ENCODE peak calls at places on chromosome 13, in nine cellular contexts. X is HCT116, L is A549, W is ovary, S is body of pancreas, U is lower leg skin, P is adrenal gland, R is heart left ventricle, B is uterus. A is an unnamed sample.

GRCh38 chr13:112983428-112984196 is 14.6 kb downstream of the MCF2L start:
- DNase-seq in X (no peak), L (no peak), W (no peak), S (peak; percentile 31), U (no peak), P (peak; percentile 55), R (peak; percentile 84), B (no peak), A (no peak)

GRCh38 chr13:26888632-26889031 is 128.0 kb upstream of the GPR12 start:
- DNase-seq in X (no peak), L (no peak), W (no peak), S (no peak), U (no peak), P (no peak), R (no peak), B (no peak), A (no peak)

GRCh38 chr13:71240906-71241305 is 626.1 kb downstream of the DACH1 start:
- DNase-seq in X (no peak), L (no peak), W (no peak), S (no peak), U (no peak), P (no peak), R (no peak), B (no peak), A (no peak)

GRCh38 chr13:55577082-55577846 is 1563.5 kb upstream of the PRR20A start:
- DNase-seq in X (no peak), L (no peak), W (no peak), S (no peak), U (no peak), P (no peak), R (no peak), B (no peak), A (no peak)

GRCh38 chr13:76965759-76966421 is 17.6 kb downstream of the ACOD1 start:
- DNase-seq in X (no peak), L (no peak), W (peak; percentile 82), S (peak; percentile 36), U (no peak), P (peak; percentile 68), R (peak; percentile 47), B (peak; percentile 26), A (no peak)

GRCh38 chr13:70189981-70190380 is 81.7 kb upstream of the KLHL1 start:
- DNase-seq in X (no peak), L (no peak), W (no peak), S (no peak), U (no peak), P (no peak), R (no peak), B (no peak), A (no peak)

GRCh38 chr13:60970736-60971135 is 444.9 kb downstream of the PCDH20 start:
- DNase-seq in X (no peak), L (no peak), W (no peak), S (no peak), U (no peak), P (no peak), R (no peak), B (no peak), A (no peak)

GRCh38 chr13:48311223-48311622 is 7.7 kb downstream of the RB1 start:
- DNase-seq in X (no peak), L (no peak), W (no peak), S (no peak), U (no peak), P (no peak), R (no peak), B (no peak), A (no peak)

GRCh38 chr13:41678320-41678719 is 221.0 kb downstream of the RGCC start:
- DNase-seq in X (no peak), L (no peak), W (no peak), S (no peak), U (no peak), P (no peak), R (no peak), B (no peak), A (no peak)

GRCh38 chr13:47499358-47500150 is 501.5 kb downstream of the SUCLA2 start:
- DNase-seq in X (no peak), L (no peak), W (no peak), S (no peak), U (no peak), P (no peak), R (no peak), B (no peak), A (no peak)

GRCh38 chr13:26785845-26786630 is 25.5 kb upstream of the GPR12 start:
- DNase-seq in X (no peak), L (no peak), W (no peak), S (peak; percentile 21), U (peak; percentile 92), P (no peak), R (peak; percentile 51), B (no peak), A (no peak)

GRCh38 chr13:73136776-73137175 is 78.0 kb downstream of the KLF5 start:
- DNase-seq in X (no peak), L (no peak), W (no peak), S (no peak), U (no peak), P (no peak), R (no peak), B (no peak), A (no peak)

GRCh38 chr13:112690242-112690943 is 555 bp downstream of the ATP11A start:
- DNase-seq in X (no peak), L (no peak), W (peak; percentile 68), S (peak; percentile 52), U (peak; percentile 90), P (peak; percentile 59), R (peak; percentile 63), B (peak; percentile 42), A (peak; percentile 69)

GRCh38 chr13:71634605-71635443 is 232.2 kb downstream of the DACH1 start:
- DNase-seq in X (no peak), L (no peak), W (no peak), S (no peak), U (no peak), P (no peak), R (no peak), B (no peak), A (no peak)

GRCh38 chr13:41565221-41565620 is 107.9 kb downstream of the RGCC start:
- DNase-seq in X (no peak), L (no peak), W (no peak), S (no peak), U (no peak), P (no peak), R (no peak), B (no peak), A (no peak)

GRCh38 chr13:21511841-21512240 is 52.7 kb upstream of the ZDHHC20 start:
- DNase-seq in X (no peak), L (no peak), W (no peak), S (no peak), U (no peak), P (no peak), R (no peak), B (no peak), A (no peak)

GRCh38 chr13:97367016-97367415 is 67.0 kb upstream of the RAP2A start:
- DNase-seq in X (no peak), L (no peak), W (no peak), S (peak; percentile 21), U (no peak), P (no peak), R (no peak), B (no peak), A (no peak)

GRCh38 chr13:49093376-49093775 is 117.7 kb downstream of the FNDC3A start:
- DNase-seq in X (no peak), L (peak; percentile 24), W (no peak), S (no peak), U (no peak), P (no peak), R (no peak), B (no peak), A (no peak)

GRCh38 chr13:44698076-44698475 is 121.9 kb upstream of the TSC22D1 start:
- DNase-seq in X (no peak), L (no peak), W (no peak), S (no peak), U (peak; percentile 86), P (no peak), R (no peak), B (no peak), A (no peak)

GRCh38 chr13:43204591-43204990 is 181.2 kb downstream of the DNAJC15 start:
- DNase-seq in X (no peak), L (no peak), W (no peak), S (no peak), U (no peak), P (no peak), R (no peak), B (no peak), A (no peak)
- TF ChIP-seq POLR2A in X (no peak), L (no peak), W (no peak), S (no peak), U (no peak), P (no peak), R (no peak), B (no peak), A (no peak)

GRCh38 chr13:52053460-52053859 is 29.0 kb downstream of the UTP14C start:
- DNase-seq in X (no peak), L (no peak), W (no peak), S (no peak), U (no peak), P (no peak), R (no peak), B (no peak), A (no peak)
- TF ChIP-seq CTCF in X (no peak), L (no peak), W (no peak), S (no peak), U (no peak), P (no peak), R (no peak), B (no peak), A (no peak)

GRCh38 chr13:23579072-23579885 is 9.1 kb downstream of the TNFRSF19 start:
- DNase-seq in X (peak; percentile 54), L (peak; percentile 65), W (peak; percentile 96), S (peak; percentile 90), U (peak; percentile 97), P (peak; percentile 83), R (peak; percentile 95), B (peak; percentile 90), A (peak; percentile 87)
- TF ChIP-seq POLR2A in X (no peak), L (peak; percentile 28), W (peak; percentile 42), S (peak; percentile 67), U (no peak), P (no peak), R (no peak), B (peak; percentile 38), A (no peak)

GRCh38 chr13:109786457-109787134 is at the start of gene IRS2:
- DNase-seq in X (peak; percentile 81), L (peak; percentile 94), W (peak; percentile 94), S (peak; percentile 96), U (peak; percentile 99), P (peak; percentile 98), R (peak; percentile 93), B (peak; percentile 93), A (peak; percentile 96)

GRCh38 chr13:109788372-109789195 is 2.2 kb upstream of the IRS2 start:
- DNase-seq in X (no peak), L (no peak), W (no peak), S (no peak), U (no peak), P (no peak), R (no peak), B (no peak), A (no peak)

GRCh38 chr13:109789262-109789661 is 2.9 kb upstream of the IRS2 start:
- DNase-seq in X (no peak), L (no peak), W (no peak), S (peak; percentile 40), U (no peak), P (peak; percentile 68), R (no peak), B (no peak), A (no peak)

GRCh38 chr13:109785892-109786450 is 412 bp downstream of the IRS2 start:
- DNase-seq in X (no peak), L (no peak), W (no peak), S (peak; percentile 14), U (no peak), P (no peak), R (no peak), B (no peak), A (peak; percentile 37)

GRCh38 chr13:109787135-109787954 is 962 bp upstream of the IRS2 start:
- DNase-seq in X (no peak), L (no peak), W (peak; percentile 73), S (peak; percentile 49), U (no peak), P (peak; percentile 56), R (no peak), B (peak; percentile 31), A (peak; percentile 62)
- TF ChIP-seq CTCF in X (no peak), L (no peak), W (no peak), S (no peak), U (no peak), P (no peak), R (no peak), B (no peak), A (no peak)